ENCODE peak calls at places on chromosomes 2 and 18, in four cellular contexts. One of them, this sample, is unnamed.
A peak's percentile ranks its signal among the peaks of the same experiment; 100 is the strongest.

GRCh38 chr2:25912851-25913695 is 34.8 kb upstream of the ASXL2 start:
- DNase-seq in fibroblast of the aortic adventitia: peak; percentile 89
- DNase-seq in H9: peak; percentile 73
- DNase-seq in esophagus squamous epithelium: no peak
- DNase-seq in this sample: no peak

GRCh38 chr2:102091908-102092307 is 50.6 kb upstream of the IL1R1 start:
- DNase-seq in fibroblast of the aortic adventitia: no peak
- DNase-seq in H9: no peak
- DNase-seq in esophagus squamous epithelium: no peak
- DNase-seq in this sample: no peak

GRCh38 chr18:27803957-27804356 is 373.0 kb downstream of the CDH2 start:
- DNase-seq in fibroblast of the aortic adventitia: no peak
- DNase-seq in H9: no peak
- DNase-seq in esophagus squamous epithelium: no peak
- DNase-seq in this sample: no peak

GRCh38 chr2:119659601-119660342 is 19.2 kb upstream of the TMEM177 start:
- DNase-seq in fibroblast of the aortic adventitia: peak; percentile 69
- DNase-seq in H9: peak; percentile 50
- DNase-seq in esophagus squamous epithelium: no peak
- DNase-seq in this sample: no peak

GRCh38 chr2:118889995-118890394 is 42.5 kb upstream of the EN1 start:
- DNase-seq in fibroblast of the aortic adventitia: peak; percentile 2
- DNase-seq in H9: no peak
- DNase-seq in esophagus squamous epithelium: no peak
- DNase-seq in this sample: no peak

GRCh38 chr2:222576390-222577081 is 79.4 kb downstream of the FARSB start:
- DNase-seq in fibroblast of the aortic adventitia: no peak
- DNase-seq in H9: no peak
- DNase-seq in esophagus squamous epithelium: no peak
- DNase-seq in this sample: no peak

GRCh38 chr2:124755386-124755785 is 730.3 kb downstream of the CNTNAP5 start:
- DNase-seq in fibroblast of the aortic adventitia: no peak
- DNase-seq in H9: no peak
- DNase-seq in esophagus squamous epithelium: no peak
- DNase-seq in this sample: no peak

GRCh38 chr2:38409136-38409903 is 32.2 kb upstream of the ATL2 start:
- DNase-seq in fibroblast of the aortic adventitia: peak; percentile 31
- DNase-seq in H9: no peak
- DNase-seq in esophagus squamous epithelium: no peak
- DNase-seq in this sample: no peak

GRCh38 chr2:37711831-37712230 is 40.4 kb upstream of the CDC42EP3 start:
- DNase-seq in fibroblast of the aortic adventitia: peak; percentile 53
- DNase-seq in H9: no peak
- DNase-seq in esophagus squamous epithelium: no peak
- DNase-seq in this sample: no peak

GRCh38 chr2:24881623-24882022 is 38.4 kb downstream of the ADCY3 start:
- DNase-seq in fibroblast of the aortic adventitia: no peak
- DNase-seq in H9: no peak
- DNase-seq in esophagus squamous epithelium: no peak
- DNase-seq in this sample: no peak

GRCh38 chr2:54564439-54564838 is 108.3 kb downstream of the SPTBN1 start:
- DNase-seq in fibroblast of the aortic adventitia: no peak
- DNase-seq in H9: no peak
- DNase-seq in esophagus squamous epithelium: no peak
- DNase-seq in this sample: no peak

GRCh38 chr2:190501702-190502407 is 32.7 kb downstream of the NEMP2 start:
- DNase-seq in fibroblast of the aortic adventitia: no peak
- DNase-seq in H9: no peak
- DNase-seq in esophagus squamous epithelium: no peak
- DNase-seq in this sample: no peak

GRCh38 chr18:23667114-23667513 is 4.4 kb upstream of the ANKRD29 start:
- DNase-seq in fibroblast of the aortic adventitia: no peak
- DNase-seq in H9: no peak
- DNase-seq in esophagus squamous epithelium: no peak
- DNase-seq in this sample: no peak
- TF ChIP-seq CTCF in fibroblast of the aortic adventitia: no peak
- TF ChIP-seq CTCF in H9: no peak
- TF ChIP-seq CTCF in esophagus squamous epithelium: no peak
- TF ChIP-seq CTCF in this sample: no peak

DNA sequence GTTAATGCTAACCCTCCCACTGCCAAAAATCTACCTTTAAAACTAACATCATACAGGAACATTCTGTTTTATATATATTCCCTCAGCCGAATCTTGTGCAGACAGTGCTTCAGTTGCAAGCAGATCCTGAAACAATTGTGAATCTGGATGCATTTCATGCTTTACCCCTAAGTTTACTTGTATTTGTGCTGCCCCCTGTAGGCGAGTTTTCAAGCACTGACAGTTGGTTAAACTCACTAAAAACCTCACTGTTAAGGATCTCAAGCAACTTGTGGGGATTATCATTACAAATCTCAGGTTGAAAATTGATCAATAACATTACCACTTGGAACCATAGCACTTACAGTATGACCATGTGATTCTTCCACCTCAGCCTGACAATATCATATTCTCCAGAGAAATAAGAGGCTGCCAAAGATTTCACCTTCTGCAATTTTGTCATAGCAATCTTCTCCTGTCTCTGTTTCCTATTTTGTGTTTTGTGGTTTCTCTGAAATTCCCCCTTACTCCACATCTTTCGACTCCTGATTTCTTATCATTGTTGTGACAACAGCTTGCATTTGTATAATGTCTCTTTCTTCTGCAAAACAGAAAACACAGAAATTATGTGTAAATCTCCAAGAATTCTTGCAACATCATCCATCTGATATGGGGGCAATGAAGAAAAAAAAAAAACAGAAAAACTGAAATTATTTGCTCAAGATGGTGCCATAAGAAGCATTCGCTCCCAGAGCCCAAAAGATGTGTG is 354.6 kb upstream of the SETBP1 start:
- DNase-seq in fibroblast of the aortic adventitia: peak; percentile 87
- DNase-seq in H9: peak; percentile 61
- DNase-seq in esophagus squamous epithelium: no peak
- DNase-seq in this sample: no peak
- TF ChIP-seq CTCF in fibroblast of the aortic adventitia: peak; percentile 68
- TF ChIP-seq CTCF in H9: peak; percentile 80
- TF ChIP-seq CTCF in esophagus squamous epithelium: peak; percentile 38
- TF ChIP-seq CTCF in this sample: peak; percentile 38

GRCh38 chr2:74418312-74418711 is 3.1 kb downstream of the C2orf81 start:
- DNase-seq in fibroblast of the aortic adventitia: no peak
- DNase-seq in H9: no peak
- DNase-seq in esophagus squamous epithelium: no peak
- DNase-seq in this sample: no peak

GRCh38 chr2:74415762-74416395 is 5.5 kb downstream of the C2orf81 start:
- DNase-seq in fibroblast of the aortic adventitia: no peak
- DNase-seq in H9: no peak
- DNase-seq in esophagus squamous epithelium: no peak
- DNase-seq in this sample: no peak

GRCh38 chr2:74416721-74417120 is 4.7 kb downstream of the C2orf81 start:
- DNase-seq in fibroblast of the aortic adventitia: no peak
- DNase-seq in H9: no peak
- DNase-seq in esophagus squamous epithelium: no peak
- DNase-seq in this sample: no peak

GRCh38 chr2:74419345-74419744 is 2.1 kb downstream of the C2orf81 start:
- DNase-seq in fibroblast of the aortic adventitia: no peak
- DNase-seq in H9: no peak
- DNase-seq in esophagus squamous epithelium: no peak
- DNase-seq in this sample: no peak

GRCh38 chr2:74417763-74418162 is 3.7 kb downstream of the C2orf81 start:
- DNase-seq in fibroblast of the aortic adventitia: no peak
- DNase-seq in H9: no peak
- DNase-seq in esophagus squamous epithelium: no peak
- DNase-seq in this sample: no peak
- TF ChIP-seq CTCF in fibroblast of the aortic adventitia: no peak
- TF ChIP-seq CTCF in H9: no peak
- TF ChIP-seq CTCF in esophagus squamous epithelium: no peak
- TF ChIP-seq CTCF in this sample: no peak

DNA sequence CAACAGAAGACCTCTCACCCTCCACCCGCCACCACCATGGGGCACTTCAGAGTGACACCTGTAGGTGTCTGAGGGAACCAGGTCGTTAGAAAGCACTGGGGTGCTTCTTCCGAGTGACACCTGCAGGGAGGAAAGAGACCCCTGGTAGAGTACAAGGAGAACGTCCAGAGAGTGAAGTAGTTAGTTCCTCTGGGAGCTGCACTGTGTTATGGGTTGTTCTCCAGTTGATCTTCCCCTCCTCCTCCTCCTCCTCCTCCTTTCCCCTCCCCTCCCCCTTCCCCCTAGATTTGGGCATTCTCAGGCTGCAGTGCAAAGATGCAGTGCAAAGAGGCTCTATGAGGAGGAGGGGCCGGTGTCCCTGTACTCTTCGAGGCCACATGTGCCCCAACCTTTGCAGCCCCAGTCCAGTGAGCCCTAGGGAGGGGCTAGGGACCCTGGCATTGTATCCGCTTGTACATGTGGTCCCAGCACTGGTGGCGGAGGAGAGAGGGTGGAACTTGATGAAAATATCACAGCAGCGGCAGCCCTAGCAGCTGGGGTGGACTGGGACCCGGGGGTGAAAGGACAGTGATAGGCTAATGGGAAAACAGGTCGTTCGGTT is 850 bp downstream of the DNAJB2 start:
- DNase-seq in fibroblast of the aortic adventitia: no peak
- DNase-seq in H9: no peak
- DNase-seq in esophagus squamous epithelium: no peak
- DNase-seq in this sample: no peak
- TF ChIP-seq CTCF in fibroblast of the aortic adventitia: no peak
- TF ChIP-seq CTCF in H9: no peak
- TF ChIP-seq CTCF in esophagus squamous epithelium: no peak
- TF ChIP-seq CTCF in this sample: peak; percentile 18

DNA sequence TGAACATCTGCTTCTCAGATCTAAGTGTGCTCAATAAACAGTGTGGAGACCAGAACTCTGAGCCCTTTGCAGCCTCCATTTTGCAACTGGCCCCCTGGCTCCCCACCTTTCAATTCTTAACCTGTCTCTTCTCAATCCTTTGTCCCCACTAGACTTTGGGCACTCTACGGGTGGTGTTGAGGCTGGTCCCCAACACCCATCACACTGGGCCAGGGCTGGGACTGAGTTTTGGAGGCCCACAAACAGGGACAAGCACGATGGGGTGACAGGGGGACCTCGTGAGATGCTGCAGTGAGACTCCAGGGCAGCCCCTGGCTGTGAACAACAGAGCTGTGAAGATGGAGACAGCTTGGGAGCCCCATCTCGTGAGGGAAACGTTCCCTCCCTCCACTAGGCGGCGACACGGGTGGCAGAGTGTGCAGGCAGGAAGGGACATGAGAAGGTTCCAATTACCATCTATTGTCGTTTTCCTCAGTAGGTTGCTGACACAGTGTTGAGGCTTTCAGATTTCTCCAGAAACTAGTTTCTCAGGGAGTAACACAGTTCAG is 1.2 kb downstream of the ANKMY1 start:
- DNase-seq in fibroblast of the aortic adventitia: no peak
- DNase-seq in H9: peak; percentile 82
- DNase-seq in esophagus squamous epithelium: no peak
- DNase-seq in this sample: peak; percentile 82
- TF ChIP-seq CTCF in fibroblast of the aortic adventitia: peak; percentile 55
- TF ChIP-seq CTCF in H9: peak; percentile 78
- TF ChIP-seq CTCF in esophagus squamous epithelium: peak; percentile 29
- TF ChIP-seq CTCF in this sample: peak; percentile 60

GRCh38 chr2:218659988-218660358 is 490 bp downstream of the BCS1L start:
- DNase-seq in fibroblast of the aortic adventitia: no peak
- DNase-seq in H9: no peak
- DNase-seq in esophagus squamous epithelium: no peak
- DNase-seq in this sample: no peak

GRCh38 chr2:218662377-218662776 is 2.9 kb downstream of the BCS1L start:
- DNase-seq in fibroblast of the aortic adventitia: no peak
- DNase-seq in H9: no peak
- DNase-seq in esophagus squamous epithelium: no peak
- DNase-seq in this sample: no peak

GRCh38 chr2:218655751-218656150 is 3.7 kb downstream of the ZNF142 start:
- DNase-seq in fibroblast of the aortic adventitia: no peak
- DNase-seq in H9: no peak
- DNase-seq in esophagus squamous epithelium: no peak
- DNase-seq in this sample: no peak

GRCh38 chr2:218659258-218659987 is at the start of the genes BCS1L and ZNF142:
- DNase-seq in fibroblast of the aortic adventitia: peak; percentile 80
- DNase-seq in H9: peak; percentile 91
- DNase-seq in esophagus squamous epithelium: peak; percentile 58
- DNase-seq in this sample: peak; percentile 74

DNA sequence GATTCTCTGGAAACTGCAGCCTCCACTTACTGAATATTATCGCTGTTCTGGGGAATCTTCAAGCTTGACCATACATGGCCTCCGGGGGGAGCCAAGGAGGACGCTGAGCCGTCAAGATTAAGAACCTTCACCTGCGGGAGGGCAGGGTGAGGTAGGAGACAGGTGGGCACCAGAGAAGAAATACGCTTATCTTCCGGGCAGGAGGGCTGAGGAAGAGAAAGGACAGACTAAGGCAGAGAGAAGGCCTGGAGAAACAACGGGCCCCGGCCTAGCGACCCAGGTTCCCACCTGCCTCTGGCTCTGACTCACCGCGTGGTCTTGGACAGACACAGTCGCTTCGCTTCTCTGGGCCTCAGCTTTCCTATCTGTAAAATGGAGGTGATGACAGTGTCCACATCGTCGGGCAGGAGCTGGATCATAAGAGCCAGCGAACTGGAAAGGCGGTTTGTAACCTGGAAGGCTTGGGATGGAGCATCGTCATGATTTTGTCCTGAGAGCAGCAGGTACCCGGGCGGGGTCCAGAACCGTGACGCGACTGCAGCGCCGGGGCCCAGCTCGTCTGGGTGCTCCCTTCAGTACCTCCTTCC is 659 bp downstream of the ZNF142 start:
- DNase-seq in fibroblast of the aortic adventitia: peak; percentile 25
- DNase-seq in H9: peak; percentile 75
- DNase-seq in esophagus squamous epithelium: no peak
- DNase-seq in this sample: no peak
- TF ChIP-seq CTCF in fibroblast of the aortic adventitia: peak; percentile 57
- TF ChIP-seq CTCF in H9: peak; percentile 67
- TF ChIP-seq CTCF in esophagus squamous epithelium: no peak
- TF ChIP-seq CTCF in this sample: peak; percentile 59

DNA sequence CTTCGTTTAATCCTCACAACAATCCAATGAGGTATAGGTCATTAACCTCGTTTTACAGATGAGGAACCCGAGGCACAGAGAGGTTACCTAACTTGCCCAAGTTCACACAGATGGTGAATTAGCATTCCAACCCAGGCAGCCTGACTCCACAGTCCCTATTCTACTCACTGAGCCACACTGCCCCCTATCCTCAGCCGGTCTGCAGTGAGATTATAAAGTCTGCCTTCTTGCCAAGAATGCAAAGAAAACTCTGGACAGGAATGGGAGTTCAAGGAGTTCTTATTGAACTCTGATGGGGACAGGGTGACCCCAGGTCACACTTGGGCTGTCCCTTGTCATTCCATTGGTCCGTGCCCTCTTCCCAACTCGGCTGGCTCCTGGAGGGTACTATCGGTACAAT is 118.1 kb upstream of the MSH6 start:
- DNase-seq in fibroblast of the aortic adventitia: no peak
- DNase-seq in H9: peak; percentile 57
- DNase-seq in esophagus squamous epithelium: no peak
- DNase-seq in this sample: no peak
- TF ChIP-seq CTCF in fibroblast of the aortic adventitia: no peak
- TF ChIP-seq CTCF in H9: peak; percentile 59
- TF ChIP-seq CTCF in esophagus squamous epithelium: no peak
- TF ChIP-seq CTCF in this sample: no peak

This sample was measured in CD14-positive monocyte.